ENCODE peak calls at places on chromosomes 16 and 17, in six cellular contexts. One of them, this sample, is unnamed.

GRCh38 chr17:44384823-44385286 is 4.6 kb downstream of the ITGA2B start:
- DNase-seq in IMR-90: no peak
- DNase-seq in neuronal stem cell: no peak
- DNase-seq in H1: peak; percentile 81
- DNase-seq in trophoblast cell: no peak
- DNase-seq in mesenchymal stem cell: no peak
- DNase-seq in this sample: no peak

GRCh38 chr17:4782652-4783051 is 3.5 kb downstream of the VMO1 start:
- DNase-seq in IMR-90: no peak
- DNase-seq in neuronal stem cell: no peak
- DNase-seq in H1: peak; percentile 54
- DNase-seq in trophoblast cell: no peak
- DNase-seq in mesenchymal stem cell: no peak
- DNase-seq in this sample: peak; percentile 68

GRCh38 chr17:1979182-1979980 is 45.8 kb downstream of the RTN4RL1 start:
- DNase-seq in IMR-90: no peak
- DNase-seq in neuronal stem cell: no peak
- DNase-seq in H1: no peak
- DNase-seq in trophoblast cell: no peak
- DNase-seq in mesenchymal stem cell: no peak
- DNase-seq in this sample: no peak

GRCh38 chr17:16933317-16934132 is 38.4 kb downstream of the TNFRSF13B start:
- DNase-seq in IMR-90: no peak
- DNase-seq in neuronal stem cell: no peak
- DNase-seq in H1: no peak
- DNase-seq in trophoblast cell: no peak
- DNase-seq in mesenchymal stem cell: no peak
- DNase-seq in this sample: peak; percentile 34

GRCh38 chr16:19236561-19236960 is 49.0 kb upstream of the CLEC19A start:
- DNase-seq in IMR-90: no peak
- DNase-seq in neuronal stem cell: no peak
- DNase-seq in H1: no peak
- DNase-seq in trophoblast cell: peak; percentile 22
- DNase-seq in mesenchymal stem cell: no peak
- DNase-seq in this sample: no peak

GRCh38 chr16:14202697-14203096 is 131.6 kb downstream of the MRTFB start:
- DNase-seq in IMR-90: no peak
- DNase-seq in neuronal stem cell: no peak
- DNase-seq in H1: no peak
- DNase-seq in trophoblast cell: no peak
- DNase-seq in mesenchymal stem cell: peak; percentile 23
- DNase-seq in this sample: no peak

GRCh38 chr17:74803388-74803930 is 27.3 kb upstream of the NAT9 start:
- DNase-seq in IMR-90: no peak
- DNase-seq in neuronal stem cell: no peak
- DNase-seq in H1: no peak
- DNase-seq in trophoblast cell: no peak
- DNase-seq in mesenchymal stem cell: no peak
- DNase-seq in this sample: no peak

GRCh38 chr16:57572978-57573733 is 30.7 kb downstream of the ADGRG5 start:
- DNase-seq in IMR-90: no peak
- DNase-seq in neuronal stem cell: no peak
- DNase-seq in H1: no peak
- DNase-seq in trophoblast cell: no peak
- DNase-seq in mesenchymal stem cell: no peak
- DNase-seq in this sample: no peak

GRCh38 chr16:11094838-11095565 is 150.6 kb downstream of the CLEC16A start:
- DNase-seq in IMR-90: no peak
- DNase-seq in neuronal stem cell: no peak
- DNase-seq in H1: no peak
- DNase-seq in trophoblast cell: no peak
- DNase-seq in mesenchymal stem cell: peak; percentile 32
- DNase-seq in this sample: no peak

GRCh38 chr17:7583253-7584109 is at the start of gene MPDU1:
- DNase-seq in IMR-90: peak; percentile 96
- DNase-seq in neuronal stem cell: peak; percentile 96
- DNase-seq in H1: peak; percentile 95
- DNase-seq in trophoblast cell: peak; percentile 96
- DNase-seq in mesenchymal stem cell: peak; percentile 96
- DNase-seq in this sample: peak; percentile 98
- H4K91ac ChIP-seq in IMR-90: peak within 1 kb of the TSS; percentile 100
- H4K91ac ChIP-seq in neuronal stem cell: peak within 1 kb of the TSS; percentile 100
- H4K91ac ChIP-seq in H1: peak within 1 kb of the TSS; percentile 100
- H4K91ac ChIP-seq in trophoblast cell: peak within 1 kb of the TSS; percentile 98
- H4K91ac ChIP-seq in mesenchymal stem cell: peak within 1 kb of the TSS; percentile 96
- H4K91ac ChIP-seq in this sample: peak within 1 kb of the TSS; percentile 96

DNA sequence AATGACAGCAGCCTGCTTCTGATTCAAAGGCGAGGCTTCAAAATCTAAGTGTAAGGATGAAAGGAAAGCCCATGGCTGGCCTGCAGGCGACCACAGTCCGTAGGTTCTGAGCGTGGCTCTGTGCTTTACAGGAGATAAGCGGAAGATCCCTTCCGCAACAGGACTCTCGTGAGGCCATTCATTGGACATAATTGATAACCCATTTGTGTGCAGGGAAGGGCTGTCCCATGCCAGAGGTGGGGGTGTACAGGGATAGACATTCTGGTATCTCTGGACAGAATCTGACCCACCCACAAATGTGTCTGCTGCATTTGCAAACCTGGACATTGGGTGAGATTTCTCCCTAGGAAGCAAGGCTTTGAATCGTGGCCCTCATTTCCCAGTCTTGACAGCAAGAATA is 4.0 kb downstream of the CYB561 start:
- DNase-seq in IMR-90: no peak
- DNase-seq in neuronal stem cell: no peak
- DNase-seq in H1: no peak
- DNase-seq in trophoblast cell: no peak
- DNase-seq in mesenchymal stem cell: no peak
- DNase-seq in this sample: no peak
- H4K91ac ChIP-seq in IMR-90: no peak overlapping the region
- H4K91ac ChIP-seq in neuronal stem cell: no peak overlapping the region
- H4K91ac ChIP-seq in H1: no peak overlapping the region
- H4K91ac ChIP-seq in trophoblast cell: no peak overlapping the region
- H4K91ac ChIP-seq in mesenchymal stem cell: no peak overlapping the region
- H4K91ac ChIP-seq in this sample: no peak overlapping the region

GRCh38 chr16:70320121-70320520 is 21.1 kb downstream of the DDX19B start:
- DNase-seq in IMR-90: no peak
- DNase-seq in neuronal stem cell: no peak
- DNase-seq in H1: no peak
- DNase-seq in trophoblast cell: no peak
- DNase-seq in mesenchymal stem cell: no peak
- DNase-seq in this sample: no peak
- H4K91ac ChIP-seq in IMR-90: no peak overlapping the region
- H4K91ac ChIP-seq in neuronal stem cell: no peak overlapping the region
- H4K91ac ChIP-seq in H1: no peak overlapping the region
- H4K91ac ChIP-seq in trophoblast cell: no peak overlapping the region
- H4K91ac ChIP-seq in mesenchymal stem cell: no peak overlapping the region
- H4K91ac ChIP-seq in this sample: no peak overlapping the region

GRCh38 chr16:8674413-8675022 is at the start of gene ABAT:
- DNase-seq in IMR-90: peak; percentile 69
- DNase-seq in neuronal stem cell: peak; percentile 81
- DNase-seq in H1: peak; percentile 91
- DNase-seq in trophoblast cell: peak; percentile 84
- DNase-seq in mesenchymal stem cell: peak; percentile 83
- DNase-seq in this sample: peak; percentile 92

GRCh38 chr16:8675183-8676159 is 1.1 kb downstream of the ABAT start:
- DNase-seq in IMR-90: no peak
- DNase-seq in neuronal stem cell: no peak
- DNase-seq in H1: no peak
- DNase-seq in trophoblast cell: no peak
- DNase-seq in mesenchymal stem cell: no peak
- DNase-seq in this sample: no peak

GRCh38 chr16:8677481-8677880 is 3.1 kb downstream of the ABAT start:
- DNase-seq in IMR-90: no peak
- DNase-seq in neuronal stem cell: no peak
- DNase-seq in H1: no peak
- DNase-seq in trophoblast cell: peak; percentile 37
- DNase-seq in mesenchymal stem cell: no peak
- DNase-seq in this sample: no peak

GRCh38 chr16:8676737-8677375 is 2.4 kb downstream of the ABAT start:
- DNase-seq in IMR-90: no peak
- DNase-seq in neuronal stem cell: no peak
- DNase-seq in H1: no peak
- DNase-seq in trophoblast cell: no peak
- DNase-seq in mesenchymal stem cell: no peak
- DNase-seq in this sample: no peak

GRCh38 chr16:8676160-8676547 is 1.7 kb downstream of the ABAT start:
- DNase-seq in IMR-90: no peak
- DNase-seq in neuronal stem cell: no peak
- DNase-seq in H1: no peak
- DNase-seq in trophoblast cell: no peak
- DNase-seq in mesenchymal stem cell: no peak
- DNase-seq in this sample: no peak
- H4K91ac ChIP-seq in IMR-90: no peak overlapping the region
- H4K91ac ChIP-seq in neuronal stem cell: no peak overlapping the region
- H4K91ac ChIP-seq in H1: no peak overlapping the region
- H4K91ac ChIP-seq in trophoblast cell: no peak overlapping the region
- H4K91ac ChIP-seq in mesenchymal stem cell: no peak overlapping the region
- H4K91ac ChIP-seq in this sample: no peak overlapping the region